ENCODE peak calls at places on chromosomes 11 and 22, in four cellular contexts. One of them, this sample, is unnamed.

GRCh38 chr11:132610216-132610615 is 922.1 kb downstream of the OPCML start:
- DNase-seq in Calu3: no peak
- DNase-seq in Panc1: no peak
- DNase-seq in heart left ventricle: no peak
- DNase-seq in this sample: no peak

GRCh38 chr11:126993599-126993998 is 7.0 kb downstream of the KIRREL3 start:
- DNase-seq in Panc1: no peak
- DNase-seq in Calu3: no peak
- DNase-seq in heart left ventricle: no peak
- DNase-seq in this sample: no peak

GRCh38 chr11:69888671-69889076 is 69.5 kb upstream of the FGF3 start:
- DNase-seq in Panc1: peak; percentile 46
- DNase-seq in heart left ventricle: peak; percentile 59
- DNase-seq in Calu3: peak; percentile 86
- DNase-seq in this sample: peak; percentile 77

GRCh38 chr11:35618497-35619029 is 303 bp downstream of the FJX1 start:
- DNase-seq in Calu3: peak; percentile 64
- DNase-seq in Panc1: no peak
- DNase-seq in heart left ventricle: peak; percentile 21
- DNase-seq in this sample: no peak

GRCh38 chr22:29204617-29205183 is 996 bp upstream of the EMID1 start:
- DNase-seq in Panc1: no peak
- DNase-seq in Calu3: no peak
- DNase-seq in heart left ventricle: no peak
- DNase-seq in this sample: no peak

GRCh38 chr11:134069426-134069921 is 602 bp downstream of the JAM3 start:
- DNase-seq in heart left ventricle: peak; percentile 55
- DNase-seq in Calu3: no peak
- DNase-seq in Panc1: no peak
- DNase-seq in this sample: no peak

GRCh38 chr11:44943118-44943517 is 7.6 kb downstream of the TP53I11 start:
- DNase-seq in Calu3: no peak
- DNase-seq in heart left ventricle: no peak
- DNase-seq in Panc1: no peak
- DNase-seq in this sample: peak; percentile 76

GRCh38 chr11:79493555-79494171 is 52.8 kb upstream of the TENM4 start:
- DNase-seq in heart left ventricle: peak; percentile 62
- DNase-seq in Calu3: peak; percentile 78
- DNase-seq in Panc1: peak; percentile 48
- DNase-seq in this sample: peak; percentile 64

GRCh38 chr11:108501396-108501795 is 3.2 kb upstream of the POGLUT3 start:
- DNase-seq in Calu3: no peak
- DNase-seq in heart left ventricle: no peak
- DNase-seq in Panc1: no peak
- DNase-seq in this sample: no peak

GRCh38 chr22:40665312-40665711 is 14.0 kb upstream of the MCHR1 start:
- DNase-seq in heart left ventricle: peak; percentile 78
- DNase-seq in Panc1: no peak
- DNase-seq in Calu3: no peak
- DNase-seq in this sample: no peak

GRCh38 chr11:31874631-31875191 is 63.6 kb upstream of the PAX6 start:
- DNase-seq in Calu3: no peak
- DNase-seq in Panc1: no peak
- DNase-seq in heart left ventricle: no peak
- DNase-seq in this sample: no peak

GRCh38 chr11:112697371-112697770 is 263.8 kb upstream of the NCAM1 start:
- DNase-seq in Calu3: no peak
- DNase-seq in heart left ventricle: no peak
- DNase-seq in Panc1: no peak
- DNase-seq in this sample: no peak

GRCh38 chr22:50635591-50635990 is 7.6 kb upstream of the ARSA start:
- DNase-seq in Calu3: no peak
- DNase-seq in heart left ventricle: no peak
- DNase-seq in Panc1: no peak
- DNase-seq in this sample: no peak

GRCh38 chr22:39471421-39472141 is 14.8 kb downstream of the MGAT3 start:
- DNase-seq in heart left ventricle: peak; percentile 44
- DNase-seq in Calu3: peak; percentile 85
- DNase-seq in Panc1: no peak
- DNase-seq in this sample: peak; percentile 47

GRCh38 chr22:42644422-42645340 is 4.3 kb upstream of the ATP5MGL start:
- DNase-seq in heart left ventricle: peak; percentile 67
- DNase-seq in Panc1: no peak
- DNase-seq in Calu3: no peak
- DNase-seq in this sample: no peak

GRCh38 chr11:87466228-87466627 is 428.5 kb downstream of the TMEM135 start:
- DNase-seq in heart left ventricle: no peak
- DNase-seq in Calu3: no peak
- DNase-seq in Panc1: no peak
- DNase-seq in this sample: no peak
- TF ChIP-seq CTCF in heart left ventricle: no peak
- TF ChIP-seq CTCF in Calu3: no peak
- TF ChIP-seq CTCF in Panc1: no peak
- TF ChIP-seq CTCF in this sample: no peak

DNA sequence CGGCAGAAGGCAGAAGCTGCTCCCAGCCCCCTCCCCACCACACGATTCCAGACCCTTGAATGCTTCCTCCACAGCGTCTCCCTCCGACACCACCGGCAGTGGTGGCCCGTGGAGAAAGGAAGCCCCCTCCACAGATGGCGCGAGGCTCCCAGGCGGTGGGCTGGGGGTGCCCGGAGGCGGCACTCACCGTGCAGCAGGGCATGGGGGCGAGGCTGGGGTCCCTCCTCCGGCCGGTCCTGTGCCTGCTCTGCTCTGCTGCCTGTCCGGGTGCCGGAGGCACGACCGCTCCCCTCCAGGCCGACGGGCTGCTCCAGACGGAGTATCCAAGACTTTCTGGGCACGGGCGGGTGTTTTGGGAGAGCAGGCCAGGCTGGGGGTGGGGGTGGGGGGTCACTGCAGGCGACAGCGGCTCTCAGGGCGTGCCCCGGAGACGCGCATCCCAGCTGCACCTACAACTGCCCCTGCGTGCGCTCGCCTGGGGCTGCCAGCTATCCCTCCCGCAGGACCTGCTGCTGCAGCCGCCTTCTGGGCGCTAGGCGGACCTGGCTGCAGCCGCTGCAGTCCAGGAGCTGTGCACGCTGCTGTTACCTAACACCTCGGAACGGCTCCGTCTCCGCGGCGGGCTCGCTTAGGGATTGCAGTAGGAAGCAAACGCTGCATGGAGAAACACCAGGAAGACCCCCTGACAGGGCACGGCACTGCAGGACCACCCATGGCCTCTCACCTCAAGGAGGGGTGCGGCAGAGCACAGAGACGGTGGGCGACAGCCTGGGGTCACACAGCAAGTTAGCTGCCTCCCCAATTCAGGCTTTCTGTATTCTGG is 15.2 kb downstream of the MRGPRG start:
- DNase-seq in Calu3: peak; percentile 24
- DNase-seq in heart left ventricle: no peak
- DNase-seq in Panc1: no peak
- DNase-seq in this sample: no peak
- TF ChIP-seq CTCF in Calu3: no peak
- TF ChIP-seq CTCF in heart left ventricle: no peak
- TF ChIP-seq CTCF in Panc1: no peak
- TF ChIP-seq CTCF in this sample: no peak

DNA sequence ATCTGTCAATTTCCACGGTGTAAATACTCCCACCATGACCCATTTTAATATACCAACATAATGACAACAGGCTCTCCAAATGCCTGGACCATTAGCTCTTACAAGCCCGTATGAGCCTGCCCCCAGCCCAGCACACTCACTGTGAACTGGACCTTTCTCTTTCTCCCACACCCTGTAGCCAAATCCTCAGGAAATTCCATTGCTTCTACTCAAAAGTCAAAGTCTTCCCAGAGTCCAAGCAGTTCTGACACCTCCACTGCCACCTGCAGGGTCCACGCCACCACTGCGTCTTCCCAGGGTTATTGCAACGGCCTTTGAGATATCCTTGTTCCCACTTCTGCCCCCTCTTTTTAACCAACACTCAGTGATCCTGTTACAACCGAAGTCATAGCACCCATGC is 110.1 kb upstream of the ASPHD2 start:
- DNase-seq in Panc1: no peak
- DNase-seq in heart left ventricle: no peak
- DNase-seq in Calu3: peak; percentile 27
- DNase-seq in this sample: no peak
- TF ChIP-seq CTCF in Panc1: no peak
- TF ChIP-seq CTCF in heart left ventricle: no peak
- TF ChIP-seq CTCF in Calu3: no peak
- TF ChIP-seq CTCF in this sample: no peak

GRCh38 chr11:1013628-1013935 is 22.9 kb downstream of the MUC6 start:
- DNase-seq in heart left ventricle: no peak
- DNase-seq in Calu3: no peak
- DNase-seq in Panc1: no peak
- DNase-seq in this sample: no peak

GRCh38 chr11:1015826-1016565 is 20.5 kb downstream of the MUC6 start:
- DNase-seq in heart left ventricle: no peak
- DNase-seq in Calu3: no peak
- DNase-seq in Panc1: no peak
- DNase-seq in this sample: no peak

GRCh38 chr11:1012740-1013627 is 23.5 kb downstream of the MUC6 start:
- DNase-seq in heart left ventricle: no peak
- DNase-seq in Calu3: no peak
- DNase-seq in Panc1: no peak
- DNase-seq in this sample: no peak

GRCh38 chr11:1015064-1015463 is 21.5 kb downstream of the MUC6 start:
- DNase-seq in heart left ventricle: no peak
- DNase-seq in Calu3: no peak
- DNase-seq in Panc1: no peak
- DNase-seq in this sample: no peak

DNA sequence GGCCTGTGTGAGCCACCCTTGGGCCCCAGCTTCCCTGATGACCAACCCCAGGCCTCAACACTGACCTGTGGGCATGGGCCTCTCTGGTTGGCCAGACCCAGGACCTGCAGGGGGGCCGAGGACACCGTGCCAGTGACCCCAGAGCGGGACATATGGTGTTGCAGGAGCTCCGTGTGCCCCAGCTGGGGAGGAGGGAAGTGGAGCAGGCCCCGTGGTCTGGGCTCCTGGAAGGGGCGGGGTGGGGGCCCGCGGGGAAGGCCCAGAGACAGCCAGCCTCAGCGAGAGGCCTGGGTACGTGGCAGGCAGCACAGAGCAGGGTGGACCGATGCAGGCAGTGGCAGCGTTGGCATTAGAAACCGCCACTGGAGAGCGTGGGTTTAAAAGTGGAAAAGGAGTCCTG is 22.2 kb downstream of the MUC6 start:
- DNase-seq in Calu3: no peak
- DNase-seq in Panc1: no peak
- DNase-seq in heart left ventricle: no peak
- DNase-seq in this sample: no peak
- TF ChIP-seq CTCF in Calu3: no peak
- TF ChIP-seq CTCF in Panc1: no peak
- TF ChIP-seq CTCF in heart left ventricle: no peak
- TF ChIP-seq CTCF in this sample: no peak

GRCh38 chr11:9664276-9665171 is 647 bp downstream of the SWAP70 start:
- DNase-seq in Calu3: peak; percentile 50
- DNase-seq in Panc1: peak; percentile 25
- DNase-seq in heart left ventricle: peak; percentile 52
- DNase-seq in this sample: no peak

GRCh38 chr11:9660886-9661285 is 3.0 kb upstream of the SWAP70 start:
- DNase-seq in Calu3: peak; percentile 9
- DNase-seq in heart left ventricle: no peak
- DNase-seq in Panc1: no peak
- DNase-seq in this sample: no peak

GRCh38 chr11:9662273-9662672 is 1.6 kb upstream of the SWAP70 start:
- DNase-seq in heart left ventricle: peak; percentile 28
- DNase-seq in Panc1: no peak
- DNase-seq in Calu3: no peak
- DNase-seq in this sample: no peak

GRCh38 chr11:9665749-9666148 is 1.9 kb downstream of the SWAP70 start:
- DNase-seq in Calu3: no peak
- DNase-seq in heart left ventricle: no peak
- DNase-seq in Panc1: no peak
- DNase-seq in this sample: no peak

DNA sequence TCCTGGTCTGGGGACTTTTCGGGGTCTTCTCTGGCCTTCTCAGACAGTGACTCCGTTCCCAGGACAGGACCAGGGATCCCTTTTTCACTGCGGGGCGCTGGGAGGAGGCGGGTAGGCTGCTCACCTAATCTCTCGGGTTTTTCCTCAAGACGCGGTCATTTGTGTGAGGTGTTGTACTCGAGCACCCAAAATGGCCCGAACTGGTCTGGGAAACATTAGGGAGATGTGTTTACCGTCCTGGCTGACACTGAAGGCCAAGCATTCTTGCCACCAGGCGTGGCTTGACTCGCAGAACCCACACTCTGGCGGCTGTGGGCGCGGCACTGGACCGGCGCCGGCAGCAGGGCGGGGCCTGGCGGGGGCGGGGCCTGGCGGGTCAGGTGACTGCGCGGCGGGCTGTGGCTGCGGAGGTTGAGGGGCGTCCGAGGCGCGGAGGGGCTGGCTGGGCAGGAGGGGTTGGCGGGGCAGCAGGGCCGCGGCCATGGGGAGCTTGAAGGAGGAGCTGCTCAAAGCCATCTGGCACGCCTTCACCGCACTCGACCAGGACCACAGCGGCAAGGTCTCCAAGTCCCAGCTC is at the start of gene SWAP70:
- DNase-seq in Panc1: peak; percentile 33
- DNase-seq in heart left ventricle: peak; percentile 92
- DNase-seq in Calu3: peak; percentile 93
- DNase-seq in this sample: peak; percentile 80
- TF ChIP-seq CTCF in Panc1: no peak
- TF ChIP-seq CTCF in heart left ventricle: peak; percentile 59
- TF ChIP-seq CTCF in Calu3: no peak
- TF ChIP-seq CTCF in this sample: no peak

GRCh38 chr11:124934862-124935547 is 842 bp downstream of the HEPACAM start:
- DNase-seq in heart left ventricle: no peak
- DNase-seq in Calu3: no peak
- DNase-seq in Panc1: no peak
- DNase-seq in this sample: no peak
- TF ChIP-seq CTCF in heart left ventricle: no peak
- TF ChIP-seq CTCF in Calu3: no peak
- TF ChIP-seq CTCF in Panc1: no peak
- TF ChIP-seq CTCF in this sample: no peak